ENCODE peak calls at places on chromosomes 7 and 10, in nine cellular contexts. N, X, Z, L, D, U, V, E and W are unnamed samples.

GRCh38 chr7:27167170-27167505 is 1.8 kb upstream of the HOXA9 start:
- DNase-seq in N (no peak), X (no peak), Z (no peak), L (no peak), D (peak), U (no peak), V (no peak), E (no peak), W (no peak)

GRCh38 chr10:60312818-60313588 is 76.7 kb downstream of the ANK3 start:
- DNase-seq in N (peak), X (no peak), Z (no peak), L (peak), D (no peak), U (no peak), V (no peak), E (no peak), W (no peak)

GRCh38 chr7:157309990-157310668 is 26.7 kb upstream of the DNAJB6 start:
- DNase-seq in N (peak), X (no peak), Z (peak), L (peak), D (no peak), U (no peak), V (peak), E (no peak), W (no peak)

GRCh38 chr10:4240641-4241197 is 455.7 kb upstream of the KLF6 start:
- DNase-seq in N (no peak), X (no peak), Z (peak), L (no peak), D (no peak), U (no peak), V (no peak), E (no peak), W (no peak)

GRCh38 chr10:102121739-102122372 is 1.7 kb upstream of the LDB1 start:
- DNase-seq in N (no peak), X (no peak), Z (peak), L (no peak), D (no peak), U (no peak), V (peak), E (no peak), W (peak)

GRCh38 chr7:40437498-40437897 is 302.7 kb downstream of the SUGCT start:
- DNase-seq in N (no peak), X (no peak), Z (peak), L (peak), D (no peak), U (no peak), V (no peak), E (no peak), W (no peak)

GRCh38 chr10:132756591-132756990 is 29.4 kb downstream of the NKX6-2 start:
- DNase-seq in N (no peak), X (no peak), Z (no peak), L (no peak), D (no peak), U (no peak), V (no peak), E (no peak), W (no peak)

GRCh38 chr10:69839696-69840345 is 38.1 kb downstream of the COL13A1 start:
- DNase-seq in N (peak), X (no peak), Z (peak), L (peak), D (no peak), U (no peak), V (no peak), E (no peak), W (no peak)

GRCh38 chr10:22693371-22693784 is 21.0 kb downstream of the PIP4K2A start:
- DNase-seq in N (no peak), X (no peak), Z (peak), L (peak), D (no peak), U (no peak), V (no peak), E (no peak), W (no peak)

GRCh38 chr10:121437596-121437995 is 160.6 kb downstream of the FGFR2 start:
- DNase-seq in N (no peak), X (peak), Z (peak), L (no peak), D (peak), U (peak), V (no peak), E (no peak), W (peak)

GRCh38 chr7:50832744-50833143 is 50.0 kb upstream of the GRB10 start:
- DNase-seq in N (peak), X (no peak), Z (no peak), L (peak), D (no peak), U (no peak), V (no peak), E (no peak), W (no peak)

GRCh38 chr10:86345296-86346168 is 21.1 kb downstream of the GRID1 start:
- DNase-seq in N (peak), X (peak), Z (no peak), L (peak), D (peak), U (no peak), V (peak), E (no peak), W (no peak)

GRCh38 chr10:60446070-60446833 is 56.6 kb upstream of the ANK3 start:
- DNase-seq in N (no peak), X (no peak), Z (peak), L (no peak), D (no peak), U (no peak), V (no peak), E (no peak), W (no peak)

GRCh38 chr10:7826971-7827370 is 8.7 kb downstream of the TAF3 start:
- DNase-seq in N (peak), X (no peak), Z (peak), L (peak), D (peak), U (no peak), V (no peak), E (no peak), W (no peak)

GRCh38 chr7:52719677-52720076 is 315.8 kb upstream of the POM121L12 start:
- DNase-seq in N (no peak), X (no peak), Z (no peak), L (no peak), D (no peak), U (no peak), V (no peak), E (no peak), W (no peak)

GRCh38 chr10:3192856-3193635 is 20.5 kb upstream of the PITRM1 start:
- DNase-seq in N (peak), X (peak), Z (peak), L (peak), D (peak), U (no peak), V (peak), E (peak), W (peak)

GRCh38 chr10:122029503-122030199 is 40.7 kb downstream of the TACC2 start:
- DNase-seq in N (no peak), X (peak), Z (no peak), L (no peak), D (no peak), U (no peak), V (no peak), E (no peak), W (no peak)

GRCh38 chr10:6199131-6199733 is 3.5 kb upstream of the PFKFB3 start:
- DNase-seq in N (no peak), X (no peak), Z (no peak), L (no peak), D (no peak), U (no peak), V (no peak), E (no peak), W (no peak)

GRCh38 chr7:46386428-46387399 is 465.6 kb upstream of the IGFBP3 start:
- DNase-seq in N (no peak), X (no peak), Z (peak), L (no peak), D (no peak), U (no peak), V (no peak), E (no peak), W (no peak)
- TF ChIP-seq CTCF in N (no peak), X (no peak), Z (no peak), L (no peak), D (no peak), U (no peak), V (no peak), E (no peak), W (no peak)

DNA sequence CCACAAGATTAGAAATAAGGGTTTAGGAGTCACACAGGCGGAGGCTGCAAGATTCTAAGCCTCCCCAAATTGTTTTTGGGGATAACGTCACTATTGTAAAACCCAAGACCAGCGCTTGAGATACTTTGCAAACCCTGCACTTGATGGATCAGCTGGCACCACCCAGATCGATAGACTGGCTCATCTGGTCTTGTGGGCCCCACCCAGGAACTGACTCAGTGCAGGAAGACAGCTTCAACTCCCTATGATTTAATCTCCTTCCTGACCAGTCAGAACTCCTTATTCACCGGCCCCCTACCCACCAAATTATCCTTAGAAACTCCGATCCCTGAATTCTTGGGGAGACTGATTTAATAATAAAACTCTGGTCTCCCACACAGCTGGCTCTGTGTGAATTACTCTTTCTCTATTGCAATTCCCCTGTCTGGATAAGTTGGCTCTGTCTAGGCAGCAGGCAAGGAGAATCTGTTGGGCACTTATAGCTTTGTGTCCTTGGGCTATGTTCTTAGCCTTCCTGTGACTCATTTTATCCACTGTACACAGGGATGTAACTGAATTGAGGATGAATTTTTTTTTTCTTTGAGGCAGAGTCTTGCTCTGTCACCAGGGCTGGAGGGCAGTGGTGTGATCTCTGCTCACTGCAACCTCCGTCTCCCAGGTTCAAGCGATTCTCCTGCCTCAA is 64.4 kb upstream of the CARD11 start:
- DNase-seq in N (peak), X (no peak), Z (no peak), L (peak), D (no peak), U (no peak), V (no peak), E (no peak), W (no peak)
- TF ChIP-seq CTCF in N (no peak), X (no peak), Z (no peak), L (no peak), D (no peak), U (no peak), V (no peak), E (no peak), W (no peak)

DNA sequence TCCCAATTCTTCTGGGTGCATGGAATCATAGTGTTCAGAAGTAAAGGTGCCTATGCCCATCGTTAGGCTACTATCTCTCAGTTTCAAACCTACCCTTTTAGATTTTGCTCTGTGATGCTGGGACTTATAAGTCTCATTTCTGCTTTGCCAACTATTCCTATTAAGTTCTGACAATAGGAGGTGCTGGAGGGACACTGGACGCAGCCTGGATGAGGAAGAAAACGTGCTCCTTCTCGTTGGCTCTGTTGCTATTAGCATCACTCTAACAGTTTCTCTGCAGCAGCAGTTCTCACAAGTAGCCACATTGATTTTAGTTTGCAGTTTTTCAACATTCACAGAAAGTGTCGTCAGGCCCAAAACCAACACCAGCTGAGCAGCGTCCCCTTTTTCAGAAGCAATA is 72.4 kb downstream of the ABCC2 start:
- DNase-seq in N (no peak), X (no peak), Z (peak), L (no peak), D (no peak), U (no peak), V (no peak), E (no peak), W (peak)
- TF ChIP-seq CTCF in N (no peak), X (peak), Z (peak), L (no peak), D (no peak), U (peak), V (no peak), E (no peak), W (no peak)

GRCh38 chr10:13592306-13592705 is 5.5 kb downstream of the PRPF18 start:
- DNase-seq in N (no peak), X (no peak), Z (no peak), L (no peak), D (no peak), U (no peak), V (no peak), E (no peak), W (no peak)

GRCh38 chr10:13586676-13587355 is at the start of gene PRPF18:
- DNase-seq in N (peak), X (peak), Z (peak), L (peak), D (peak), U (peak), V (peak), E (peak), W (peak)

GRCh38 chr10:13587367-13587766 is 602 bp downstream of the PRPF18 start:
- DNase-seq in N (peak), X (no peak), Z (no peak), L (peak), D (peak), U (peak), V (no peak), E (peak), W (peak)

GRCh38 chr10:13590886-13591285 is 4.1 kb downstream of the PRPF18 start:
- DNase-seq in N (no peak), X (no peak), Z (no peak), L (no peak), D (no peak), U (no peak), V (no peak), E (no peak), W (no peak)

GRCh38 chr10:13589316-13589715 is 2.6 kb downstream of the PRPF18 start:
- DNase-seq in N (no peak), X (no peak), Z (no peak), L (no peak), D (no peak), U (no peak), V (no peak), E (no peak), W (no peak)
- TF ChIP-seq CTCF in N (no peak), X (no peak), Z (no peak), L (no peak), D (no peak), U (no peak), V (no peak), E (peak), W (no peak)